ENCODE peak calls at places on chromosomes 12 and 14, in seven cellular contexts. H is GM23338, E is HCT116, X is neural progenitor cell, Y is PC-3, V is MM.1S, B is hepatocyte. K is an unnamed sample.
A peak's percentile ranks its signal among the peaks of the same experiment; 100 is the strongest.

GRCh38 chr14:24292118-24292807 is 7.3 kb downstream of the DHRS1 start:
- DNase-seq in B (no peak), H (no peak), X (no peak), Y (no peak), V (no peak), E (no peak), K (no peak)

GRCh38 chr12:13205809-13206559 is 9.5 kb downstream of the EMP1 start:
- DNase-seq in B (no peak), E (peak; percentile 83), H (no peak), X (no peak), V (no peak), Y (peak; percentile 98), K (peak; percentile 98)

GRCh38 chr12:32302218-32302826 is 97.0 kb upstream of the FGD4 start:
- DNase-seq in V (peak; percentile 81), E (peak; percentile 45), H (peak; percentile 83), X (peak; percentile 46), Y (peak; percentile 58), B (peak; percentile 30), K (peak; percentile 45)

GRCh38 chr12:93563807-93564538 is 8.5 kb upstream of the SOCS2 start:
- DNase-seq in B (peak; percentile 69), Y (peak; percentile 97), E (peak; percentile 59), H (peak; percentile 47), X (peak; percentile 22), V (peak; percentile 27), K (peak; percentile 44)

GRCh38 chr14:22664261-22664660 is 20.1 kb upstream of the OR6J1 start:
- DNase-seq in Y (no peak), X (no peak), E (no peak), B (peak; percentile 48), H (no peak), V (no peak), K (no peak)

GRCh38 chr14:36518586-36519430 is 1.2 kb downstream of the NKX2-1 start:
- DNase-seq in B (no peak), Y (no peak), H (peak; percentile 43), X (peak; percentile 60), E (no peak), V (no peak), K (no peak)

GRCh38 chr14:35016568-35016967 is 29.5 kb upstream of the FAM177A1 start:
- DNase-seq in H (no peak), E (no peak), X (no peak), B (no peak), Y (no peak), V (no peak), K (no peak)

GRCh38 chr12:40138526-40138925 is 32.6 kb upstream of the SLC2A13 start:
- DNase-seq in E (no peak), Y (no peak), X (no peak), B (no peak), V (no peak), H (no peak), K (no peak)

GRCh38 chr14:100104523-100105300 is 39.5 kb downstream of the EVL start:
- DNase-seq in B (no peak), X (no peak), H (peak; percentile 19), Y (peak; percentile 77), V (no peak), E (no peak), K (peak; percentile 52)

DNA sequence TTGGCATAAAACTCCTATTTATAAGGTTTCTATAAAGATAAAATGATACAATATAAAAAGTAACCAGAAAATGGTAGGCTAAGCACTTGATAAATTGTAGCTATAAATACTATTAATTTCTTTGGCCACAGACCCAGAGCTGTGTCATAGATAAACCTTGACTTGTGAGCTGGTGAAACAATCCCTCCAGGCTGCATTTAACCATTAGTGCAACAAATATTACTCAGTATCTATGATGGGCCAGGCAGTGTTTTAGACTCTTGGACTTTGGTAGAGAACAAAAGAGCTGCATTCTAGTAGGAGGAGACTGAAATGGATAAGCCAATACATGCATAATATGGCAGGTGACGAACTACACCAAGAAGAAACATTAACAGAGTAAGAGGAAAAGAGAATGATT is 178.1 kb downstream of the BTG1 start:
- DNase-seq in E (no peak), B (no peak), Y (no peak), H (no peak), X (no peak), V (no peak), K (no peak)
- H3K4me3 ChIP-seq in E (no peak overlapping the region), B (no peak overlapping the region), Y (no peak overlapping the region), H (no peak overlapping the region), X (no peak overlapping the region), V (no peak overlapping the region), K (no peak overlapping the region)

DNA sequence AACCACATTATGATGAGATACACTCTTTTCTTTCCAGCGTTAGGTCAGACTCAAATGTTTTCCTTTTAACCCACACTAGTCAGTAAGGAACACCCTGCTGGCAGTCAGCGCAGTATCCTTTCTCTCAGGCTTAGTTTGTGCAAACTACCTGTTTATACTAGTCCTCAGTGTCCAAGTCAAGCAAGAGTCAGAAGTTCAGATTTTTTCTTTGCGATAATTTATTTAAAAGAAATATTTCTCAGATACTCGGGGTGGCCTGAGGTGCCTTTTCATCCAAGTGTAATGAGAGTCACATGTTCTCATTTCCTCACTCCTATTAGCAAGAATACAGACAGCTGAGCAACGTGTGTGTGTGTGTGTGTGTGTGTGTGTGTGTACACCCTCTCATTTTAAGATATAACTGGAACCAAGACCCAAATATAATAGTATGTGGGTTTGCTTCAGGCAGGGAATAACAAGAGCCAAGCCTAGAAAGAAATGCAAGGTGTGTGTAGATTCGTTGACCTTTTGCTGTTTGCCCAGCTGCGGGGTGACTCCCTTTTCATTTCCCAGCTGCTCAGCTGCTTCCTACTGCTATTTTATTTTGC is 182.7 kb downstream of the KICS2 start:
- DNase-seq in E (no peak), V (no peak), H (peak; percentile 35), X (peak; percentile 19), Y (no peak), B (no peak), K (peak; percentile 64)
- TF ChIP-seq EZH2phosphoT487 in E (no peak), V (no peak), H (no peak), X (no peak), Y (no peak), B (no peak), K (no peak)

DNA sequence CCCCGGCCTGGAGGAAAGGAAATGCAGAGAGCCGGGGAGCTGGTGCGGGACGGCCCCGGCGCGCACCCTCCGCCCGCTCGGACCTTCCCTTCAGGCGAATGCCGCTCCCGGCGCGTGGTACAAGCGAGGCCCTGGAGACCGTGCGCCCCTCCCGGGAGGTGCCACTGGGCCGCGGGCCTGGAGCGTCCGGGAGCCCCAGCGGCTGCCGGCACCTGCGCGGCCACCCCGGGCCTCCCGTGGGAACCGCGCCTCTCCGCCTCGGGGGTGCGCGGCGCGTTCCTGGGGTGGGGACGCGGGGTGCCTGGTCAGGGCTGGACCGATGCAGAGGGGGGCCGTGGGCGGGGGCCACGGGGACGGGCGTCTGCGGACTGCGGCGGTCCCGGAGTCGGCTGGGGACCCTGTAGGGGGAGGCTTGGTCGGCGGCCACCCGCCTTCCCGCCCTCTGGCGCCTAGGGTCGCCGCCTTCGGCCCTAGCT is 518 bp downstream of the PAPLN start:
- DNase-seq in B (peak; percentile 41), E (no peak), V (no peak), H (peak; percentile 68), Y (no peak), X (peak; percentile 62), K (peak; percentile 31)
- TF ChIP-seq EZH2 in B (no peak), E (no peak), V (no peak), H (peak; percentile 3), Y (peak; percentile 75), X (peak; percentile 61), K (no peak)

GRCh38 chr12:112406519-112407488 is 2.6 kb downstream of the RPL6 start:
- DNase-seq in E (no peak), B (no peak), Y (no peak), X (no peak), H (no peak), V (no peak), K (no peak)
- H3K4me3 ChIP-seq in E (no peak overlapping the region), B (no peak overlapping the region), Y (peak overlapping the region; percentile 83), X (peak overlapping the region; percentile 93), H (peak overlapping the region; percentile 83), V (no peak overlapping the region), K (peak overlapping the region; percentile 100)

GRCh38 chr14:97218713-97219355 is 421.7 kb downstream of the VRK1 start:
- DNase-seq in H (peak; percentile 77), Y (no peak), B (peak; percentile 16), V (no peak), X (peak; percentile 79), E (no peak), K (peak; percentile 12)
- TF ChIP-seq EZH2phosphoT487 in H (no peak), Y (no peak), B (peak; percentile 13), V (no peak), X (peak; percentile 18), E (no peak), K (no peak)

DNA sequence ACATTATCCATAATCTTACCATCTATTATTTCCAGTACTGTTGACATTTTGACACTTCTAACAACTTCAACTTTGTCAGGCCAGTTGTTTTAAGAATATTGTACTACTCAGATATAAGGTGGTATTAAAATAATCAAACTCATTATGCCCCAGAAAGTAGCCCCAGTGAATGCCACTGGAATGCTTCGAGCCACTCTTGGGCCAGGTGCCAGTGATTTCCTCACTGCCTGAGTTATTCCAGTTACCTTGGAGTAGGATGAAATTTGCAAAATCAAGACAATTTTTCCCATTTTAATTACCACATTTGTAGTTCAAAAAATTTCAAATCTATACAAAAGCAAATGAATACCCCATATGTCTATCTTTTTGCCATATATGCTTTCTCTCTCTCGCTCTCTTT is 9.2 kb downstream of the CIPC start:
- DNase-seq in H (no peak), V (no peak), E (no peak), Y (no peak), B (no peak), X (no peak), K (peak; percentile 21)
- TF ChIP-seq EZH2 in H (no peak), V (no peak), E (no peak), Y (no peak), B (no peak), X (no peak), K (no peak)

GRCh38 chr12:113133036-113133435 is 2.5 kb downstream of the RASAL1 start:
- DNase-seq in Y (no peak), V (no peak), B (no peak), E (no peak), X (no peak), H (no peak), K (no peak)

GRCh38 chr12:113136128-113136989 is 798 bp upstream of the RASAL1 start:
- DNase-seq in H (peak; percentile 55), X (no peak), V (no peak), B (no peak), E (peak; percentile 22), Y (no peak), K (no peak)

GRCh38 chr12:113136990-113137511 is 1.5 kb upstream of the RASAL1 start:
- DNase-seq in Y (no peak), V (no peak), H (no peak), X (no peak), E (no peak), B (no peak), K (no peak)

GRCh38 chr12:113134521-113134951 is 1.0 kb downstream of the RASAL1 start:
- DNase-seq in H (no peak), V (no peak), X (no peak), E (no peak), B (no peak), Y (no peak), K (no peak)

GRCh38 chr12:113135178-113136127 is at the start of gene RASAL1:
- DNase-seq in Y (peak; percentile 44), B (peak; percentile 41), X (peak; percentile 84), V (peak; percentile 37), H (peak; percentile 92), E (peak; percentile 75), K (no peak)
- H3K4me3 ChIP-seq in Y (peak within 1 kb of the TSS; percentile 54), B (no peak within 1 kb of the TSS), X (peak within 1 kb of the TSS; percentile 46), V (peak within 1 kb of the TSS; percentile 44), H (peak within 1 kb of the TSS; percentile 80), E (peak within 1 kb of the TSS; percentile 78), K (no peak within 1 kb of the TSS)

K was measured in GM23248.